ENCODE peak calls at places on chromosomes 5 and 9, in nine cellular contexts. O is gastrocnemius medialis, A is psoas muscle, M is pancreas, V is heart right ventricle, Q is left ventricle myocardium inferior, J is H9, D is A549, Z is tibial nerve. G is an unnamed sample. For H3K4me1, the result is how much of the 10 kb centered on the place peaks cover.

GRCh38 chr5:124053340-124053739 is 541.4 kb downstream of the CSNK1G3 start:
- DNase-seq in O (no peak), A (no peak), M (no peak), V (no peak), Q (no peak), J (no peak), D (no peak), Z (no peak), G (no peak)

GRCh38 chr5:891837-892389 is 688 bp downstream of the BRD9 start:
- DNase-seq in O (no peak), A (no peak), M (no peak), V (no peak), Q (no peak), J (no peak), D (no peak), Z (no peak), G (no peak)

GRCh38 chr5:72149742-72150141 is 42.5 kb downstream of the MAP1B start:
- DNase-seq in O (no peak), A (no peak), M (no peak), V (no peak), Q (no peak), J (no peak), D (no peak), Z (no peak), G (no peak)

GRCh38 chr9:92650839-92651621 is 18.9 kb downstream of the IPPK start:
- DNase-seq in O (no peak), A (no peak), M (no peak), V (peak), Q (peak), J (peak), D (no peak), Z (no peak), G (no peak)

GRCh38 chr5:64166201-64166959 is 737 bp downstream of the RNF180 start:
- DNase-seq in O (no peak), A (no peak), M (no peak), V (peak), Q (no peak), J (no peak), D (no peak), Z (no peak), G (no peak)

GRCh38 chr5:57845025-57845424 is 362.4 kb upstream of the ACTBL2 start:
- DNase-seq in O (no peak), A (no peak), M (no peak), V (no peak), Q (no peak), J (no peak), D (no peak), Z (no peak), G (no peak)

GRCh38 chr9:7234144-7234543 is 476.4 kb downstream of the KDM4C start:
- DNase-seq in O (no peak), A (no peak), M (no peak), V (no peak), Q (no peak), J (peak), D (peak), Z (no peak), G (no peak)

GRCh38 chr5:66074891-66075290 is 69.2 kb upstream of the SREK1 start:
- DNase-seq in O (no peak), A (no peak), M (no peak), V (no peak), Q (no peak), J (no peak), D (no peak), Z (no peak), G (no peak)

GRCh38 chr5:174601937-174602336 is 122.4 kb upstream of the MSX2 start:
- DNase-seq in O (no peak), A (no peak), M (no peak), V (no peak), Q (no peak), J (no peak), D (peak), Z (no peak), G (no peak)

GRCh38 chr9:125990793-125991220 is 243.6 kb downstream of the PBX3 start:
- DNase-seq in O (no peak), A (no peak), M (no peak), V (no peak), Q (no peak), J (no peak), D (no peak), Z (no peak), G (peak)

GRCh38 chr5:124806857-124807196 is 60.4 kb upstream of the ZNF608 start:
- DNase-seq in O (no peak), A (no peak), M (no peak), V (no peak), Q (no peak), J (no peak), D (no peak), Z (no peak), G (no peak)

GRCh38 chr5:123116757-123117156 is 27.7 kb downstream of the PRDM6 start:
- DNase-seq in O (no peak), A (no peak), M (no peak), V (no peak), Q (no peak), J (no peak), D (no peak), Z (no peak), G (no peak)

GRCh38 chr5:145585-146323 is 45.5 kb upstream of the LRRC14B start:
- DNase-seq in O (no peak), A (no peak), M (no peak), V (no peak), Q (no peak), J (no peak), D (no peak), Z (no peak), G (no peak)

GRCh38 chr5:172145870-172146747 is 41.9 kb downstream of the STK10 start:
- DNase-seq in O (no peak), A (no peak), M (no peak), V (no peak), Q (no peak), J (no peak), D (no peak), Z (no peak), G (peak)

GRCh38 chr9:9412241-9412640 is 1200.6 kb downstream of the PTPRD start:
- DNase-seq in O (no peak), A (no peak), M (peak), V (no peak), Q (no peak), J (no peak), D (no peak), Z (no peak), G (no peak)

GRCh38 chr5:58071566-58071965 is 388.3 kb downstream of the PLK2 start:
- DNase-seq in O (peak), A (no peak), M (no peak), V (peak), Q (peak), J (no peak), D (no peak), Z (no peak), G (no peak)

GRCh38 chr5:54851449-54851848 is 133.9 kb downstream of the ESM1 start:
- DNase-seq in O (no peak), A (no peak), M (no peak), V (no peak), Q (no peak), J (no peak), D (no peak), Z (no peak), G (no peak)

GRCh38 chr9:35798658-35799366 is 7.4 kb downstream of the NPR2 start:
- DNase-seq in O (no peak), A (no peak), M (no peak), V (no peak), Q (no peak), J (no peak), D (peak), Z (no peak), G (no peak)

GRCh38 chr9:87039809-87040392 is 92.6 kb upstream of the GAS1 start:
- DNase-seq in O (no peak), A (no peak), M (no peak), V (no peak), Q (no peak), J (no peak), D (no peak), Z (no peak), G (no peak)

GRCh38 chr9:123568691-123569342 is 212.8 kb downstream of the CRB2 start:
- DNase-seq in O (no peak), A (no peak), M (no peak), V (no peak), Q (peak), J (no peak), D (no peak), Z (no peak), G (no peak)

GRCh38 chr9:18707078-18707477 is 233.1 kb downstream of the ADAMTSL1 start:
- DNase-seq in O (peak), A (no peak), M (no peak), V (no peak), Q (no peak), J (no peak), D (no peak), Z (no peak), G (no peak)

GRCh38 chr9:34123682-34124081 is 2.8 kb downstream of the DCAF12 start:
- DNase-seq in O (peak), A (no peak), M (no peak), V (peak), Q (no peak), J (no peak), D (no peak), Z (no peak), G (peak)

GRCh38 chr5:157275403-157275802 is 9.5 kb downstream of the CYFIP2 start:
- DNase-seq in O (no peak), A (no peak), M (no peak), V (no peak), Q (no peak), J (no peak), D (no peak), Z (no peak), G (no peak)
- H3K4me1 ChIP-seq in O (under half), A (under half), M (under half), V (half or more), Q (under half), J (under half), D (under half), Z (under half), G (half or more)

DNA sequence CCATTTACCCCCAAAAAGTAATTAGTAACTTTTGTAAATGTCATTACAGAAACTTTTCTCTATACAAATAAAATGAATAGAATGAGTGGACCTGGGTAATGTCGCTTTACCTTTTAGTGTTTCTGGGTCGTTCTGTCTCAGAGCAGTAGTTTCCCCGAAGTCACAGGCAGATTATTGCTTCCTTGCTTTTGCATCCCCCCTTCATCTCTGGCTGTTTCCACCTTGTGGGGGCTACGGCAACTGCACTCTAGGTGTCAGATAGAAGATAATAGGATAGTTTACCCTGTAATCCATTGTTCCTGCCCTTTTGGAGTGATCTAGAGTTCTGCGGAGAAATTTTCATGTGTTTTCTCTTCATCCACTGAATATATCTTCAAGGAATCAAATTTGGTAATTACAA is 68.7 kb downstream of the PRR16 start:
- DNase-seq in O (no peak), A (no peak), M (no peak), V (no peak), Q (no peak), J (peak), D (no peak), Z (no peak), G (no peak)
- TF ChIP-seq CTCF in O (no peak), A (no peak), M (no peak), V (no peak), Q (no peak), J (peak), D (no peak), Z (no peak), G (no peak)

GRCh38 chr9:93944011-93944410 is 11.1 kb downstream of the BARX1 start:
- DNase-seq in O (no peak), A (no peak), M (no peak), V (no peak), Q (no peak), J (no peak), D (no peak), Z (no peak), G (no peak)
- H3K27ac ChIP-seq in O (no peak), A (no peak), M (no peak), V (no peak), Q (no peak), J (no peak), D (no peak), Z (no peak), G (no peak)

DNA sequence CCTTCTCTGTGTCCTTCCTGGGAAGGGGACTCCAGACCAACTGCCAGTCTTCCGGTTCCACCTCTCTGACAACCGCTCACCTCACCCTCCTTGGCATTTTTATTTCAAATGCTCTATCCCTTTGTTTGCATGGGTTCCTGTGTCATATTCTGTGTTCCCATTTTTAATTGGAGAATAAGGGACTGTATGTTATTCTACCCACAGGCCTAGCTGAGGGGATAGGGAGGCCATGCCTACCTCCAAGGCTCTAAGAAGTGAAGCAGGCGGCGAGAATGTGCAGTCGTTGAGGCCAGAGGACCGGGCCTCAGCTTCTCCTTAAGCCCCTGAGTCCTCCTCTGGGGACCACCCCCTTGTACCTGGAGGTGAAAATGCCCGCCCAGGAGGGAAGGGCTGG is 936 bp upstream of the WDR5 start:
- DNase-seq in O (no peak), A (no peak), M (no peak), V (no peak), Q (no peak), J (peak), D (no peak), Z (no peak), G (no peak)
- H3K4me1 ChIP-seq in O (under half), A (under half), M (under half), V (under half), Q (half or more), J (under half), D (under half), Z (under half), G (under half)

GRCh38 chr5:155594270-155594669 is 580.7 kb downstream of the KIF4B start:
- DNase-seq in O (no peak), A (no peak), M (no peak), V (no peak), Q (no peak), J (no peak), D (no peak), Z (no peak), G (no peak)
- TF ChIP-seq CTCF in O (no peak), A (no peak), M (no peak), V (no peak), Q (no peak), J (peak), D (no peak), Z (no peak), G (no peak)

G was measured in left lung.